ENCODE peak calls at places on chromosomes 13 and 19, in four cellular contexts. One of them, this sample, is unnamed.
A peak's percentile ranks its signal among the peaks of the same experiment; 100 is the strongest.

GRCh38 chr13:113668491-113668971 is 1.5 kb downstream of the GRK1 start:
- DNase-seq in vagina: no peak
- DNase-seq in sigmoid colon: peak; percentile 54
- DNase-seq in stomach: peak; percentile 22
- DNase-seq in this sample: peak; percentile 43

GRCh38 chr19:40663712-40664692 is 26.4 kb downstream of the NUMBL start:
- DNase-seq in sigmoid colon: peak; percentile 74
- DNase-seq in vagina: no peak
- DNase-seq in stomach: no peak
- DNase-seq in this sample: no peak

GRCh38 chr19:36009220-36009619 is 607 bp upstream of the SYNE4 start:
- DNase-seq in stomach: peak; percentile 72
- DNase-seq in vagina: no peak
- DNase-seq in sigmoid colon: peak; percentile 90
- DNase-seq in this sample: no peak

GRCh38 chr13:46721054-46721453 is 75.9 kb downstream of the ESD start:
- DNase-seq in vagina: no peak
- DNase-seq in stomach: peak; percentile 53
- DNase-seq in sigmoid colon: no peak
- DNase-seq in this sample: no peak

GRCh38 chr19:29383696-29384095 is 142.1 kb upstream of the VSTM2B start:
- DNase-seq in stomach: no peak
- DNase-seq in sigmoid colon: peak; percentile 26
- DNase-seq in vagina: peak; percentile 37
- DNase-seq in this sample: no peak

GRCh38 chr13:60572003-60572792 is 175.2 kb downstream of the TDRD3 start:
- DNase-seq in vagina: no peak
- DNase-seq in stomach: no peak
- DNase-seq in sigmoid colon: no peak
- DNase-seq in this sample: no peak

GRCh38 chr19:11014403-11014911 is 53.6 kb downstream of the SMARCA4 start:
- DNase-seq in stomach: no peak
- DNase-seq in vagina: no peak
- DNase-seq in sigmoid colon: no peak
- DNase-seq in this sample: no peak

GRCh38 chr13:31037351-31037750 is 104.9 kb downstream of the TEX26 start:
- DNase-seq in sigmoid colon: no peak
- DNase-seq in stomach: no peak
- DNase-seq in vagina: peak; percentile 43
- DNase-seq in this sample: no peak

GRCh38 chr19:16297575-16298178 is 26.9 kb upstream of the KLF2 start:
- DNase-seq in vagina: no peak
- DNase-seq in sigmoid colon: no peak
- DNase-seq in stomach: peak; percentile 70
- DNase-seq in this sample: no peak
- H3K27ac ChIP-seq in vagina: no peak overlapping the region
- H3K27ac ChIP-seq in sigmoid colon: no peak overlapping the region
- H3K27ac ChIP-seq in stomach: peak overlapping the region; percentile 45
- H3K27ac ChIP-seq in this sample: no peak overlapping the region

DNA sequence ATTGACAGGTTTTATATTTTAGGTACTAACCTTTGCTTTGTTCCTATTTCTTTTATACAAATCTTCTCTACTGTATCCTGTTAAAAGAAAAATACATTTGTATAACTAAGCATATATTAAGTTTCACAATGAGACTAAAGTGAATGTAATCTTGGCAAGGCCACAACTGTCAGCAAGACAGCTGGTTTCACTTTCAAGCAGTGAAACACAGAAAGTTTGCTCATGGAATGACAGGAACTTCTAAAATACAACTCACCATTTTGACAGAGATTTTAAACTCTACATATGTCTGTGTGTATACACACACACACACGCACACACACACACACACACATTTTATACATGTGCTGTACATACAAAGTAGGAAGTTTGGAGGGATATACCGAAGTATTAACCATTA is 53.3 kb downstream of the PARP4 start:
- DNase-seq in sigmoid colon: no peak
- DNase-seq in stomach: no peak
- DNase-seq in vagina: no peak
- DNase-seq in this sample: no peak
- H3K36me3 ChIP-seq in sigmoid colon: peaks cover 45% of the 10 kb centered on the region
- H3K36me3 ChIP-seq in stomach: peaks cover 89% of the 10 kb centered on the region
- H3K36me3 ChIP-seq in vagina: no peaks in the 10 kb centered on the region
- H3K36me3 ChIP-seq in this sample: peaks cover 48% of the 10 kb centered on the region

GRCh38 chr13:110157718-110158117 is 149.2 kb downstream of the COL4A1 start:
- DNase-seq in sigmoid colon: no peak
- DNase-seq in vagina: no peak
- DNase-seq in stomach: no peak
- DNase-seq in this sample: no peak

GRCh38 chr13:110154370-110155031 is 152.5 kb downstream of the COL4A1 start:
- DNase-seq in stomach: no peak
- DNase-seq in sigmoid colon: no peak
- DNase-seq in vagina: no peak
- DNase-seq in this sample: no peak

GRCh38 chr13:110155072-110155471 is 151.9 kb downstream of the COL4A1 start:
- DNase-seq in sigmoid colon: no peak
- DNase-seq in stomach: no peak
- DNase-seq in vagina: no peak
- DNase-seq in this sample: no peak

GRCh38 chr13:110158201-110158600 is 148.8 kb downstream of the COL4A1 start:
- DNase-seq in sigmoid colon: no peak
- DNase-seq in stomach: no peak
- DNase-seq in vagina: no peak
- DNase-seq in this sample: no peak

DNA sequence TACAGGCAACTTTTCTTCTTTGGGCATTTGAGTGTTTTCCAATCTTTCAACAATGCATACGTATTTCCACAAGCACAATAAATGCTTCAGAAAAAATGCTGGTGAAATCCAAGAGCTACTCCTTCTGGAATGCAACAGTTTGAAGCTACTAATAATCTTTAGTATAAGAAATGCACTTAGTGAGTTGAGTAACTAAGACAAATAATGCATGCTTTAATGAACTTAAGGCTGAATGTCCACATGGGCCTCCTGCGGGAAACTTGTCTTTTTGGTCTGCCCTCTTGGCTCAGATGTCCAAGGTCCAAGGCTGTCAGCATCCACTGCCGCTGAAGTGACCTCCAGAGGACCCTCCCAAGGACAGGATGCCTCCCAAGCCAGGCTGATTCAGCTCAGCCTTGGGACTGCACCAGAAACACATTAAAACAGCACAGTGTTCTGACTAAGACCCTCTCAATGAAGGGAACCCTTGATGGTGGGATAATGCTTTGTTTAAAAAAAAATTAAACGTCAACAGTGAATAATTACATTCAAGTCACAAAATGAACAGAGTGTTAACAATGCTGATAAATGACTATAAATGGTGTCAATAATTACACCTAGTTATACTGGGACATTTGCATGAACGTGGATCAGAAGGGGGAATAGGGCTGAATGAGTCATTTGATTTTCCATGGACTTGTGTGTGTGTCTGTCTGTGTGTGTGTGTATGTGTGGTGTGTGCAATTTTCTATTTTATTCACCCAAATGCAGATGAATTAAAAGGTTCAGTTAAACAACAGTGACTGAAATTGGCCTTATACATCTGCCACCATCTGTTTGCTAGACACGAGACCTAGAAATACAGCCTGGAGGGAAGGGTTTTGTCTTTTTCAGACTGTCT is 150.5 kb downstream of the COL4A1 start:
- DNase-seq in sigmoid colon: no peak
- DNase-seq in stomach: no peak
- DNase-seq in vagina: no peak
- DNase-seq in this sample: no peak
- TF ChIP-seq POLR2AphosphoS5 in sigmoid colon: no peak
- TF ChIP-seq POLR2AphosphoS5 in stomach: no peak
- TF ChIP-seq POLR2AphosphoS5 in vagina: no peak
- TF ChIP-seq POLR2AphosphoS5 in this sample: no peak

DNA sequence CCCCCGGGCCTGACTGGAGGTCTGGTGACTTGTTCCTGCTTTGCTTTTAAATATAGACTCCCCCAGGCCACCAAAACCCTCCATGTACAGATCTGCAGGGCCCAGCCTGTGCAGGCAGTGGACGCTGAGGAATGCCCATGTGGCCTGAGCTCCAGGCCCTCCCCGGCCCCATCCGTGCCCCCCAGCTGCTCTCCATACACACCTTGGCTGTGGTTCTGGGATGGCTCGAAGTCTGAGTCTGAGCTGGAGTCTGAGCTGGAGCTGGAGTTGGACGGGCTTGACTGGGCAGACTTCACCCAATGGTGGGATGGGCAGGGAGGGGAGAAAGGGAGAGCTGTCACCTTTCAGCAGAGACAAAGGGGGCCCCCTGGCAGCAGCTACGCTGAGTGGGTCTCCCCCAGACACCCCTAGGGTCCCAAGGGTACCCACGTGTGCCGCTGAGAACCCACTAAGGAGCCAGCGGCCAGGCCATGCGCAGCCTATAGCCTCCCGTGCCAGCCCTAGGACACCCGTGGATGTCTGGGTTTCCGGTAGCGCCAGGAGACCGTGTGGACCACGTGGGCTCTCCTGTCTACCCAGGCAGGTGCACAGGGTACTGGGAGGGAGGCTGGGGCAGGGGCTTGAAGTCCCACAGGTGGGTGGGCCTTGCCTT is 61.9 kb downstream of the MLLT1 start:
- DNase-seq in stomach: no peak
- DNase-seq in sigmoid colon: no peak
- DNase-seq in vagina: no peak
- DNase-seq in this sample: no peak
- H3K27ac ChIP-seq in stomach: no peak overlapping the region
- H3K27ac ChIP-seq in sigmoid colon: peak overlapping the region; percentile 46
- H3K27ac ChIP-seq in vagina: peak overlapping the region; percentile 7
- H3K27ac ChIP-seq in this sample: no peak overlapping the region

GRCh38 chr19:17213334-17213733 is 1.8 kb upstream of the USE1 start:
- DNase-seq in stomach: no peak
- DNase-seq in sigmoid colon: no peak
- DNase-seq in vagina: no peak
- DNase-seq in this sample: no peak

GRCh38 chr19:17210296-17210695 is 4.9 kb upstream of the USE1 start:
- DNase-seq in sigmoid colon: no peak
- DNase-seq in stomach: no peak
- DNase-seq in vagina: no peak
- DNase-seq in this sample: no peak

GRCh38 chr19:17214531-17215124 is 529 bp upstream of the USE1 start:
- DNase-seq in vagina: no peak
- DNase-seq in stomach: no peak
- DNase-seq in sigmoid colon: no peak
- DNase-seq in this sample: no peak

GRCh38 chr19:17209126-17210036 is 5.8 kb upstream of the USE1 start:
- DNase-seq in stomach: peak; percentile 30
- DNase-seq in sigmoid colon: no peak
- DNase-seq in vagina: no peak
- DNase-seq in this sample: no peak

GRCh38 chr19:17211547-17212446 is 3.4 kb upstream of the USE1 start:
- DNase-seq in sigmoid colon: no peak
- DNase-seq in stomach: no peak
- DNase-seq in vagina: no peak
- DNase-seq in this sample: no peak
- H3K36me3 ChIP-seq in sigmoid colon: peaks cover 10% of the 10 kb centered on the region
- H3K36me3 ChIP-seq in stomach: peaks cover 69% of the 10 kb centered on the region
- H3K36me3 ChIP-seq in vagina: no peaks in the 10 kb centered on the region
- H3K36me3 ChIP-seq in this sample: peaks cover 49% of the 10 kb centered on the region